ENCODE peak calls at places on chromosomes 6 and 20, in five cellular contexts. One of them, this sample, is unnamed.

GRCh38 chr6:90095788-90096187 is 200.9 kb downstream of the BACH2 start:
- DNase-seq in activated T-helper 1 cell treated with anti-CD3 and anti-CD28 coated beads, Interleukin-2, amount 50 U/mL, for 16 hours: no peak
- DNase-seq in SK-MEL-5: no peak
- DNase-seq in left cardiac atrium: no peak
- DNase-seq in CD8-positive, alpha-beta memory T cell: no peak
- DNase-seq in this sample: no peak

GRCh38 chr6:128173290-128173689 is 272.4 kb upstream of the THEMIS start:
- DNase-seq in left cardiac atrium: no peak
- DNase-seq in SK-MEL-5: no peak
- DNase-seq in activated T-helper 1 cell treated with anti-CD3 and anti-CD28 coated beads, Interleukin-2, amount 50 U/mL, for 16 hours: no peak
- DNase-seq in CD8-positive, alpha-beta memory T cell: no peak
- DNase-seq in this sample: no peak

GRCh38 chr6:142542704-142543233 is 241.0 kb downstream of the ADGRG6 start:
- DNase-seq in SK-MEL-5: no peak
- DNase-seq in left cardiac atrium: peak
- DNase-seq in CD8-positive, alpha-beta memory T cell: no peak
- DNase-seq in activated T-helper 1 cell treated with anti-CD3 and anti-CD28 coated beads, Interleukin-2, amount 50 U/mL, for 16 hours: no peak
- DNase-seq in this sample: no peak

GRCh38 chr6:36083446-36083845 is 46.9 kb upstream of the MAPK13 start:
- DNase-seq in activated T-helper 1 cell treated with anti-CD3 and anti-CD28 coated beads, Interleukin-2, amount 50 U/mL, for 16 hours: no peak
- DNase-seq in SK-MEL-5: no peak
- DNase-seq in CD8-positive, alpha-beta memory T cell: no peak
- DNase-seq in left cardiac atrium: no peak
- DNase-seq in this sample: no peak

GRCh38 chr20:37266940-37267683 is 5.5 kb upstream of the GHRH start:
- DNase-seq in SK-MEL-5: no peak
- DNase-seq in activated T-helper 1 cell treated with anti-CD3 and anti-CD28 coated beads, Interleukin-2, amount 50 U/mL, for 16 hours: no peak
- DNase-seq in CD8-positive, alpha-beta memory T cell: no peak
- DNase-seq in left cardiac atrium: no peak
- DNase-seq in this sample: no peak

GRCh38 chr6:52574709-52575489 is 2.0 kb downstream of the TRAM2 start:
- DNase-seq in SK-MEL-5: no peak
- DNase-seq in activated T-helper 1 cell treated with anti-CD3 and anti-CD28 coated beads, Interleukin-2, amount 50 U/mL, for 16 hours: peak
- DNase-seq in CD8-positive, alpha-beta memory T cell: peak
- DNase-seq in left cardiac atrium: peak
- DNase-seq in this sample: peak

GRCh38 chr6:112330071-112330876 is 16.9 kb upstream of the RFPL4B start:
- DNase-seq in SK-MEL-5: peak
- DNase-seq in left cardiac atrium: peak
- DNase-seq in activated T-helper 1 cell treated with anti-CD3 and anti-CD28 coated beads, Interleukin-2, amount 50 U/mL, for 16 hours: no peak
- DNase-seq in CD8-positive, alpha-beta memory T cell: no peak
- DNase-seq in this sample: no peak

GRCh38 chr20:54123587-54124180 is 50.1 kb downstream of the CYP24A1 start:
- DNase-seq in SK-MEL-5: peak
- DNase-seq in activated T-helper 1 cell treated with anti-CD3 and anti-CD28 coated beads, Interleukin-2, amount 50 U/mL, for 16 hours: no peak
- DNase-seq in left cardiac atrium: no peak
- DNase-seq in CD8-positive, alpha-beta memory T cell: no peak
- DNase-seq in this sample: peak

GRCh38 chr6:108707328-108707976 is 140.8 kb upstream of the ARMC2 start:
- DNase-seq in CD8-positive, alpha-beta memory T cell: no peak
- DNase-seq in activated T-helper 1 cell treated with anti-CD3 and anti-CD28 coated beads, Interleukin-2, amount 50 U/mL, for 16 hours: no peak
- DNase-seq in left cardiac atrium: no peak
- DNase-seq in SK-MEL-5: no peak
- DNase-seq in this sample: no peak

GRCh38 chr20:63942250-63943006 is 13.8 kb downstream of the UCKL1 start:
- DNase-seq in SK-MEL-5: peak
- DNase-seq in left cardiac atrium: peak
- DNase-seq in activated T-helper 1 cell treated with anti-CD3 and anti-CD28 coated beads, Interleukin-2, amount 50 U/mL, for 16 hours: no peak
- DNase-seq in CD8-positive, alpha-beta memory T cell: peak
- DNase-seq in this sample: no peak

GRCh38 chr6:90403489-90404381 is 107.1 kb upstream of the BACH2 start:
- DNase-seq in SK-MEL-5: peak
- DNase-seq in left cardiac atrium: peak
- DNase-seq in CD8-positive, alpha-beta memory T cell: no peak
- DNase-seq in activated T-helper 1 cell treated with anti-CD3 and anti-CD28 coated beads, Interleukin-2, amount 50 U/mL, for 16 hours: no peak
- DNase-seq in this sample: peak

GRCh38 chr6:21593412-21593926 is at the start of gene SOX4:
- DNase-seq in SK-MEL-5: peak
- DNase-seq in activated T-helper 1 cell treated with anti-CD3 and anti-CD28 coated beads, Interleukin-2, amount 50 U/mL, for 16 hours: no peak
- DNase-seq in CD8-positive, alpha-beta memory T cell: peak
- DNase-seq in left cardiac atrium: peak
- DNase-seq in this sample: peak

GRCh38 chr6:34514593-34515472 is 41.3 kb downstream of the SPDEF start:
- DNase-seq in SK-MEL-5: no peak
- DNase-seq in CD8-positive, alpha-beta memory T cell: no peak
- DNase-seq in activated T-helper 1 cell treated with anti-CD3 and anti-CD28 coated beads, Interleukin-2, amount 50 U/mL, for 16 hours: no peak
- DNase-seq in left cardiac atrium: peak
- DNase-seq in this sample: no peak

GRCh38 chr6:64217721-64218603 is 582.4 kb downstream of the PHF3 start:
- DNase-seq in CD8-positive, alpha-beta memory T cell: no peak
- DNase-seq in left cardiac atrium: no peak
- DNase-seq in SK-MEL-5: no peak
- DNase-seq in activated T-helper 1 cell treated with anti-CD3 and anti-CD28 coated beads, Interleukin-2, amount 50 U/mL, for 16 hours: no peak
- DNase-seq in this sample: no peak

GRCh38 chr6:28597217-28597835 is 71.6 kb downstream of the GPX5 start:
- DNase-seq in CD8-positive, alpha-beta memory T cell: no peak
- DNase-seq in activated T-helper 1 cell treated with anti-CD3 and anti-CD28 coated beads, Interleukin-2, amount 50 U/mL, for 16 hours: no peak
- DNase-seq in left cardiac atrium: no peak
- DNase-seq in SK-MEL-5: peak
- DNase-seq in this sample: peak

GRCh38 chr20:24672886-24673677 is 203.7 kb downstream of the SYNDIG1 start:
- DNase-seq in CD8-positive, alpha-beta memory T cell: no peak
- DNase-seq in left cardiac atrium: no peak
- DNase-seq in activated T-helper 1 cell treated with anti-CD3 and anti-CD28 coated beads, Interleukin-2, amount 50 U/mL, for 16 hours: no peak
- DNase-seq in SK-MEL-5: no peak
- DNase-seq in this sample: peak

GRCh38 chr20:35048739-35049138 is 43.9 kb downstream of the TRPC4AP start:
- DNase-seq in SK-MEL-5: peak
- DNase-seq in left cardiac atrium: no peak
- DNase-seq in CD8-positive, alpha-beta memory T cell: no peak
- DNase-seq in activated T-helper 1 cell treated with anti-CD3 and anti-CD28 coated beads, Interleukin-2, amount 50 U/mL, for 16 hours: no peak
- DNase-seq in this sample: no peak